ENCODE peak calls at places on chromosomes 11 and 22, in eight cellular contexts. H, N, E, J, M, T, R and O are unnamed samples.
A peak's percentile ranks its signal among the peaks of the same experiment; 100 is the strongest.

GRCh38 chr11:76419896-76420295 is 24.9 kb upstream of the EMSY start:
- DNase-seq in H (no peak), N (no peak), E (no peak), J (peak; percentile 67), M (no peak), T (no peak), R (no peak), O (peak; percentile 48)

GRCh38 chr11:2533642-2534115 is 88.9 kb downstream of the KCNQ1 start:
- DNase-seq in H (peak; percentile 86), N (peak; percentile 58), E (peak; percentile 40), J (peak; percentile 61), M (peak; percentile 85), T (peak; percentile 91), R (no peak), O (no peak)

GRCh38 chr11:2826679-2827056 is 58.9 kb downstream of the CDKN1C start:
- DNase-seq in H (no peak), N (no peak), E (no peak), J (no peak), M (no peak), T (no peak), R (no peak), O (no peak)

GRCh38 chr22:26894766-26895485 is 237.5 kb downstream of the MIAT start:
- DNase-seq in H (no peak), N (no peak), E (no peak), J (peak; percentile 41), M (no peak), T (peak; percentile 63), R (no peak), O (no peak)

GRCh38 chr11:112734207-112734606 is 227.0 kb upstream of the NCAM1 start:
- DNase-seq in H (no peak), N (no peak), E (no peak), J (peak; percentile 15), M (peak; percentile 30), T (peak; percentile 32), R (no peak), O (no peak)

GRCh38 chr11:120820040-120820439 is 203.9 kb upstream of the TBCEL start:
- DNase-seq in H (no peak), N (no peak), E (no peak), J (no peak), M (no peak), T (no peak), R (no peak), O (no peak)

GRCh38 chr11:39221739-39222138 is 2237.7 kb downstream of the LRRC4C start:
- DNase-seq in H (no peak), N (no peak), E (no peak), J (no peak), M (no peak), T (no peak), R (no peak), O (no peak)

GRCh38 chr22:28155808-28156207 is 236.8 kb upstream of the PITPNB start:
- DNase-seq in H (no peak), N (no peak), E (no peak), J (no peak), M (no peak), T (no peak), R (no peak), O (no peak)

GRCh38 chr11:61833478-61833877 is 5.4 kb downstream of the FADS2 start:
- DNase-seq in H (no peak), N (no peak), E (no peak), J (no peak), M (no peak), T (no peak), R (no peak), O (no peak)

GRCh38 chr11:61833926-61834277 is 5.8 kb downstream of the FADS2 start:
- DNase-seq in H (no peak), N (no peak), E (no peak), J (no peak), M (no peak), T (no peak), R (no peak), O (peak; percentile 42)

GRCh38 chr11:61835663-61836024 is 7.5 kb downstream of the FADS2 start:
- DNase-seq in H (no peak), N (no peak), E (no peak), J (no peak), M (no peak), T (no peak), R (no peak), O (no peak)

GRCh38 chr11:61832758-61833157 is 4.7 kb downstream of the FADS2 start:
- DNase-seq in H (no peak), N (no peak), E (no peak), J (no peak), M (no peak), T (peak; percentile 74), R (no peak), O (no peak)

DNA sequence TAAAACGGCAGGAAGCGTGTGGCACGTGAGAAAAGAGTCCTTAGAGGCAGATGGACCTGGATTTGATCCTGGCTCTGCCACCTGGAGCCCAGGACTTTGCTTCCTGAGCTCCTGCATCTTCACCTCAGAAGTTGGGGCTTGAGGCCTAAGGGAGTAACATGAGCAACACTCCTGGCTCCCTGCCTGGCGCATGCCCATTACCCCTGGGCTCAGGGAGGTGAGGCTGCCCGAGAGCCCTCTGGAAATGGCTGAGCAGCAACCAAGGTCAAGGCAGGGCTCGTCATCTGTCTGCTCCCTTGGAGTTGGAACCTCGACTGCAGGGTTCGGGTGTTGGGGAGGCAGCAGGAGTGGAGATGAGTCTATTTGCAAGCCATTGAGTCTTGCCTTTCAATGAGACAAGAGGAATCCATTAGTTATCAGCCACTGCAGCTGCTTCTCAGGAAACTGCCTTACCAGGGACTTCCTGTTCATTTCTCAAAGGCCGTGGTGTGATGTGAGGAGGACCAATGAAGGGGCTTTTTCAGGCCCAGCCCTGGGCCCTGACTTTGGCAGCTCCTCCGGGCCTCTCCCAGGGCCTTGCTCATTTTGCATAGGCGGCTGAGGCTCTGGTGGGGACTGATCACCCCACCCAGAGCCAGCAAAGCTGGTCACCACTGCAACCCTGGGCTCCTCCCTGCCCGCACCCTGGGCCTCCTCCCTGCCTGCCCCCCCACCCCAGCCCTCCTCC is 6.3 kb downstream of the FADS2 start:
- DNase-seq in H (no peak), N (peak; percentile 22), E (peak; percentile 49), J (no peak), M (peak; percentile 67), T (peak; percentile 94), R (no peak), O (peak; percentile 93)
- TF ChIP-seq POLR2A in H (no peak), N (no peak), E (no peak), J (no peak), M (no peak), T (peak; percentile 33), R (no peak), O (peak; percentile 96)

GRCh38 chr11:57202282-57202681 is 20.5 kb downstream of the LRRC55 start:
- DNase-seq in H (no peak), N (no peak), E (peak; percentile 46), J (no peak), M (no peak), T (no peak), R (no peak), O (no peak)

GRCh38 chr11:57205046-57205671 is 23.4 kb downstream of the LRRC55 start:
- DNase-seq in H (no peak), N (no peak), E (no peak), J (no peak), M (no peak), T (no peak), R (no peak), O (peak; percentile 22)

GRCh38 chr11:57200937-57201336 is 19.2 kb downstream of the LRRC55 start:
- DNase-seq in H (no peak), N (no peak), E (no peak), J (no peak), M (peak; percentile 67), T (no peak), R (no peak), O (no peak)

GRCh38 chr11:57203882-57204281 is 22.1 kb downstream of the LRRC55 start:
- DNase-seq in H (no peak), N (no peak), E (no peak), J (no peak), M (no peak), T (no peak), R (no peak), O (no peak)

GRCh38 chr11:57203359-57203758 is 21.6 kb downstream of the LRRC55 start:
- DNase-seq in H (peak; percentile 90), N (no peak), E (peak; percentile 63), J (peak; percentile 46), M (peak; percentile 88), T (peak; percentile 73), R (no peak), O (no peak)
- TF ChIP-seq POLR2A in H (no peak), N (no peak), E (no peak), J (no peak), M (no peak), T (no peak), R (no peak), O (no peak)

GRCh38 chr11:67287355-67288197 is 1.5 kb upstream of the ANKRD13D start:
- DNase-seq in H (peak; percentile 59), N (no peak), E (no peak), J (no peak), M (no peak), T (no peak), R (no peak), O (no peak)

GRCh38 chr11:67285541-67286498 is 3.3 kb upstream of the ANKRD13D start:
- DNase-seq in H (peak; percentile 67), N (no peak), E (no peak), J (no peak), M (peak; percentile 16), T (no peak), R (no peak), O (no peak)

GRCh38 chr11:67288198-67288451 is 978 bp upstream of the ANKRD13D start:
- DNase-seq in H (no peak), N (no peak), E (no peak), J (no peak), M (no peak), T (no peak), R (no peak), O (no peak)

GRCh38 chr11:67284811-67285540 is 4.1 kb upstream of the ANKRD13D start:
- DNase-seq in H (peak; percentile 66), N (no peak), E (no peak), J (no peak), M (peak; percentile 18), T (no peak), R (no peak), O (no peak)

DNA sequence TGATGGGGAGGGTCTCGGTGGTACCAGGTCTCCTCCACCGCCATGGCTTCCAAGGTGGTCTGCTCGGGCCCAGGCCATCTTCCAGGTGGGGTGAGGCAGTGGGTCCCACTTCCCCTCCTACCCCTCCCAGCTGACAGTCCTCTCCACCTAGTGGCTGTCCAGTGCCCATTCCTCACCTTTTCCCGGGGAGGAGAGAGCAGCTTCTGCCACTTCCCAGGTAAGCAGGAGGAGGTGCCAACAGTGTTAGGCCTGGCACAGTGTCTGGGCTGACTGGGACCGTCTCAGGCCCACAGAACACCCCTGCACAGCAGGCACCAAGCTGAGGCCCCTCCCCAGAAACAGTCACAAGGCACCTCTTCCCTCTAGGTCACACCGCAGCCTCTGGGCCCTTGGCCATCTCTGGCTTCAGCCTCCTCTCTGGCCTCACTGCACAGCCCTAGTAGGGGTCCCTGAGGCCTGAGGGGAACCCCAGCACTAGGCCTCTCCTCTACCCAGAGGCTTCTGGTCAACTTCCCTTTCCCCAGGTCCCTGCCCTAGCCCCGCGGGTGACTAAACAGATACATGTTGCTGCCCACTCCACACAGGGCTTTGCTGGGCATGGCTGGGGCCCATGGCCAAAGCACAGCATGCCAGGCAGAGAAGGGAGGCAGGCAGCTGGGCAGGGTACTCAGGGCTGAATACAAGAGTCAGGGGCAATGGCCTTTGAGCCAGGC is 2.3 kb upstream of the ANKRD13D start:
- DNase-seq in H (peak; percentile 74), N (no peak), E (no peak), J (no peak), M (no peak), T (no peak), R (no peak), O (no peak)
- TF ChIP-seq POLR2A in H (no peak), N (no peak), E (no peak), J (no peak), M (no peak), T (peak; percentile 6), R (no peak), O (no peak)

DNA sequence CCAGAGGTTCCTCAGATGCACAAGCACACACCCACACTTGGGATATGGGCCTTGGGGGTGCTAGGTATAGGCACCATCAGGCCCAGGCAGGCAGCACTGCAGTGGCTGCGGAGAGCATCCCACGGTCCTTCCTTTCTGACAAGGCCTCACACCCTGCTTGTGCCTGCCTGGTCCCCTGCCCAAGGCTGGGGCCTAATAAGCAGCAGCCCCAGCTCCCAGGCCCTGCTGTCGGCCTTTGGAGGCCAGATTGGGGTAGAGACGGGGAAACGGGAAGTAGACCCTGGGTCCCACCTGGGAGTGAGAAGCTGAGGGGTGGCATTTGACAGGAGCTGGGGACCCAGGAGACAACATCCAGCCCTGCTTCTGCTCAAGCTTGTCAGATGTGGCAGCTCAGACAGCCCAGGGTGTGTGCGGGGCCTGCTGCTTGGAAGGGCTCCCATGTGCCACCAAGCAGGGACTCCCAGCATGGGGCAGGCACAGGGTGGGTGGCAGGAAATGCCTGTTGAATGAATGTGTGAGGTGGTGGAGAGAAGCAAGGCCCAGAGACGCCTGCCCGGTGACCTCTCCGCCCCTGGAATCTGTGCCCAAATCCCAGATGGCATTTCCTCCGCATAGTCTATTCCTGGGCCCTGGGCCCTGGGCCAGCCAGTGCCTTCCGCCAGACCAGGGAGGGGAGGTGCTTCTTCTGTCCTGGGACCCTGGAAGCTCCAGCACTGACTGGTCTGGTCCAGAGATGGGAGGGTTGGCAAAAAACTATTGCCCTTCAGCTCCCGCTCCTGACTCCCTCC is 3.5 kb downstream of the CST6 start:
- DNase-seq in H (no peak), N (no peak), E (no peak), J (no peak), M (peak; percentile 54), T (no peak), R (no peak), O (no peak)
- TF ChIP-seq POLR2A in H (no peak), N (no peak), E (no peak), J (no peak), M (no peak), T (no peak), R (no peak), O (no peak)